ENCODE peak calls at places on chromosomes 11 and 22, in eight cellular contexts. N is vagina, B is uterus, F is transverse colon, K is stomach, H is prostate gland, M is esophagus squamous epithelium, Y is adrenal gland. T is an unnamed sample.

GRCh38 chr22:36369004-36369921 is 18.5 kb downstream of the MYH9 start:
- DNase-seq in N (no peak), B (no peak), F (no peak), K (no peak), M (no peak), H (no peak), Y (no peak), T (no peak)

GRCh38 chr22:38982008-38982927 is at the start of gene APOBEC3B:
- DNase-seq in H (peak), K (peak), Y (peak), B (peak), M (peak), F (peak), N (peak), T (peak)

GRCh38 chr11:28232649-28233048 is 124.5 kb downstream of the METTL15 start:
- DNase-seq in F (no peak), H (no peak), N (no peak), Y (no peak), B (no peak), M (no peak), K (no peak), T (no peak)

GRCh38 chr11:19199037-19199436 is 2.7 kb downstream of the CSRP3 start:
- DNase-seq in Y (no peak), M (no peak), B (no peak), H (no peak), N (no peak), K (peak), F (no peak), T (no peak)

GRCh38 chr11:45580399-45580798 is 85.0 kb downstream of the CHST1 start:
- DNase-seq in N (no peak), H (no peak), F (no peak), B (no peak), K (no peak), M (no peak), Y (no peak), T (no peak)

GRCh38 chr11:9193316-9193715 is 71.8 kb downstream of the DENND5A start:
- DNase-seq in Y (no peak), K (no peak), M (no peak), F (no peak), H (no peak), B (no peak), N (no peak), T (no peak)

GRCh38 chr11:60563553-60564235 is 48.5 kb downstream of the MS4A13 start:
- DNase-seq in K (no peak), F (no peak), M (no peak), B (no peak), N (no peak), Y (no peak), H (no peak), T (no peak)

GRCh38 chr11:120343429-120343828 is 7.2 kb downstream of the ARHGEF12 start:
- DNase-seq in B (no peak), H (no peak), K (no peak), Y (no peak), F (no peak), N (no peak), M (no peak), T (no peak)

GRCh38 chr11:64242920-64243854 is 2.3 kb downstream of the FKBP2 start:
- DNase-seq in M (no peak), B (no peak), K (no peak), N (no peak), F (no peak), H (no peak), Y (no peak), T (no peak)
- TF ChIP-seq POLR2A in M (no peak), B (no peak), K (no peak), N (no peak), F (no peak), H (no peak), Y (no peak), T (no peak)

GRCh38 chr11:62724171-62724570 is 3.1 kb downstream of the HNRNPUL2 start:
- DNase-seq in M (no peak), N (no peak), F (no peak), B (no peak), K (no peak), H (no peak), Y (no peak), T (no peak)

GRCh38 chr11:62725686-62726085 is 1.6 kb downstream of the HNRNPUL2 start:
- DNase-seq in M (no peak), B (no peak), K (no peak), Y (no peak), F (no peak), H (no peak), N (no peak), T (no peak)

GRCh38 chr11:62727833-62728721 is at the start of gene TTC9C:
- DNase-seq in K (peak), B (peak), M (peak), F (peak), N (peak), Y (peak), H (peak), T (peak)

GRCh38 chr11:62726156-62727006 is 876 bp downstream of the HNRNPUL2 start:
- DNase-seq in H (peak), N (no peak), M (no peak), K (no peak), F (no peak), B (no peak), Y (no peak), T (no peak)

GRCh38 chr11:62727007-62727832 is at the start of gene HNRNPUL2:
- DNase-seq in B (peak), H (peak), N (peak), M (peak), K (peak), F (peak), Y (peak), T (peak)
- TF ChIP-seq POLR2A in B (peak), H (peak), N (peak), M (peak), K (peak), F (peak), Y (peak), T (peak)

GRCh38 chr11:80320226-80320625 is 879.4 kb upstream of the TENM4 start:
- DNase-seq in B (no peak), K (no peak), H (no peak), Y (no peak), F (no peak), M (no peak), N (no peak), T (no peak)
- TF ChIP-seq POLR2A in B (no peak), K (no peak), H (no peak), Y (no peak), F (no peak), M (no peak), N (no peak), T (no peak)

GRCh38 chr11:88329563-88330250 is 7.8 kb downstream of the CTSC start:
- DNase-seq in F (no peak), M (no peak), Y (no peak), H (no peak), N (no peak), B (no peak), K (no peak), T (no peak)
- TF ChIP-seq POLR2A in F (no peak), M (no peak), Y (no peak), H (no peak), N (no peak), B (no peak), K (no peak), T (no peak)

GRCh38 chr11:73876424-73877300 is at the start of the genes COA4 and PAAF1:
- DNase-seq in K (peak), B (peak), Y (peak), F (peak), M (peak), H (peak), N (peak), T (peak)
- TF ChIP-seq POLR2A in K (no peak), B (peak), Y (peak), F (peak), M (peak), H (peak), N (no peak), T (peak)

DNA sequence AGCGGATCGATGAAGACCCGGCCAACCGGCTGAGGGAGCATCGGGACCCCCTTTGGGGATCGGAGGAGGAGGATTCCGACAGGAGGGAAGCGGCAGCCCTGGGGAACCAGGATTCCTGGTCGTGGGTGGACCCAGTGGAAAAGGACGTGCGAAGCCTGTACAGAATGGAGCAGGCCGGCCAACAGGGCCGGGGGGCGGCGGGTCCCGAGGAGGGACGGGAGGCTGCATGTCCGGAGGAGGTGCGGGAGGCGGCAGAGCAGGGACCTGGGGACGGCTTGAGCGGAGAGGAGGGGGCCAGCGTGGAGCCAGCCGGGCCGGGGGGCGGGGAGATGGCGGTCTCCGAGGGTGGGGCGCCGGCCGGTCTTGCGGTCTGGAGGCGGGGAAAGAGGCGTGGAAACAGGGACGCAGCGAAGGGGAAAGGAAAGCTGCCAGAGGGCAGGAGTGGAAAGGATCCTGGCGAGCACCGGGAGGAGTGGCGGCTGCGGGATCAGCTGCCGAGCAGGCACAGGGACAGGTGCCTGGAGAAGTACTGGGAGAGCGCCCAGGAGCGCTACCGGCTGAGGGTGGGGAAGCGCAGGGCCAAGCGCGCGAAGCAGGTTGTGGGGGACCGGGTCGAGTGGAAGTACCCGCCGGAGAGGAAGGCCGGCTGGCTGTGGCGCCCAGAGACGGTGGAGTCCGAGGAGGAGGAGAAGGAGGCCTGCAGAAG is at the start of gene ANO5:
- DNase-seq in K (peak), Y (peak), H (peak), N (no peak), B (peak), F (peak), M (no peak), T (no peak)
- TF ChIP-seq POLR2A in K (no peak), Y (peak), H (no peak), N (no peak), B (no peak), F (no peak), M (no peak), T (no peak)

GRCh38 chr11:96385187-96385586 is 4.5 kb downstream of the CCDC82 start:
- DNase-seq in Y (no peak), B (no peak), M (no peak), H (no peak), K (no peak), N (no peak), F (no peak), T (no peak)

GRCh38 chr11:96389604-96390402 is at the start of the genes CCDC82 and JRKL:
- DNase-seq in M (peak), B (peak), N (peak), K (peak), F (peak), Y (peak), H (peak), T (peak)

GRCh38 chr11:96388891-96389603 is 665 bp downstream of the CCDC82 start:
- DNase-seq in F (no peak), K (no peak), Y (no peak), N (peak), B (no peak), M (no peak), H (no peak), T (peak)

GRCh38 chr11:96384156-96384555 is 5.6 kb downstream of the CCDC82 start:
- DNase-seq in Y (no peak), H (no peak), B (no peak), N (no peak), K (no peak), F (no peak), M (no peak), T (no peak)
- TF ChIP-seq POLR2A in Y (no peak), H (no peak), B (no peak), N (no peak), K (no peak), F (no peak), M (no peak), T (no peak)